ENCODE peak calls at places on chromosomes 2 and 18, in eight cellular contexts. Z is ELF-1, L is A549, Q is mucosa of gallbladder, Y is B cell, P is T follicular helper cell, V is H7, D is IMR-90. T is an unnamed sample.

GRCh38 chr2:162768646-162769045 is 69.9 kb downstream of the KCNH7 start:
- DNase-seq in Z (peak), P (no peak), Y (no peak), Q (no peak), D (no peak), V (peak), L (no peak), T (no peak)

GRCh38 chr2:148643421-148643820 is 1.1 kb upstream of the EPC2 start:
- DNase-seq in Y (no peak), L (no peak), Q (no peak), D (no peak), P (no peak), Z (no peak), V (no peak), T (peak)

GRCh38 chr18:12255626-12256026 is 1.5 kb downstream of the CIDEA start:
- DNase-seq in V (no peak), Y (no peak), Q (no peak), Z (peak), D (peak), P (no peak), L (no peak), T (no peak)

GRCh38 chr18:433960-434359 is 66.5 kb downstream of the COLEC12 start:
- DNase-seq in Z (no peak), Q (no peak), L (no peak), D (peak), Y (no peak), V (no peak), P (no peak), T (no peak)

GRCh38 chr2:27961997-27962396 is 71.5 kb downstream of the BABAM2 start:
- DNase-seq in P (no peak), V (no peak), Q (no peak), L (no peak), Y (no peak), D (peak), Z (no peak), T (no peak)

GRCh38 chr2:234964631-234965461 is 13.0 kb downstream of the SH3BP4 start:
- DNase-seq in Y (no peak), P (no peak), Q (no peak), V (no peak), Z (no peak), L (no peak), D (no peak), T (no peak)

GRCh38 chr2:216233281-216233995 is 124.3 kb downstream of the XRCC5 start:
- DNase-seq in L (no peak), P (no peak), Q (no peak), Z (no peak), D (no peak), Y (no peak), V (no peak), T (no peak)

GRCh38 chr2:10303174-10303633 is 500 bp downstream of the HPCAL1 start:
- DNase-seq in Z (no peak), D (no peak), V (peak), Q (no peak), Y (no peak), L (no peak), P (no peak), T (no peak)

GRCh38 chr2:44100351-44100750 is 68.3 kb upstream of the PPM1B start:
- DNase-seq in Z (no peak), V (no peak), L (peak), P (no peak), D (peak), Q (peak), Y (no peak), T (no peak)

GRCh38 chr2:158998486-158999248 is 30.2 kb downstream of the TANC1 start:
- DNase-seq in V (no peak), L (no peak), Z (peak), Y (no peak), P (no peak), D (peak), Q (no peak), T (no peak)

GRCh38 chr18:48806551-48807261 is 144.1 kb downstream of the SMAD7 start:
- DNase-seq in L (no peak), Y (peak), Q (no peak), Z (no peak), P (peak), V (no peak), D (no peak), T (no peak)

GRCh38 chr2:23806201-23806600 is 120.7 kb downstream of the ATAD2B start:
- DNase-seq in P (no peak), Y (no peak), Q (no peak), D (no peak), L (no peak), V (no peak), Z (no peak), T (no peak)

GRCh38 chr2:142012797-142013196 is 118.0 kb downstream of the LRP1B start:
- DNase-seq in P (no peak), L (no peak), D (no peak), Y (no peak), Z (no peak), Q (no peak), V (no peak), T (no peak)

GRCh38 chr2:61423714-61424113 is 47.2 kb downstream of the USP34 start:
- DNase-seq in L (no peak), Q (no peak), D (peak), Y (no peak), P (no peak), V (no peak), Z (no peak), T (no peak)

GRCh38 chr2:100406120-100406508 is 11.4 kb downstream of the CHST10 start:
- DNase-seq in L (no peak), Z (no peak), Y (no peak), D (no peak), Q (no peak), V (no peak), P (no peak), T (no peak)

GRCh38 chr2:128314348-128315121 is 4.1 kb downstream of the HS6ST1 start:
- DNase-seq in L (no peak), V (peak), Q (peak), Z (peak), Y (peak), P (no peak), D (no peak), T (no peak)

T was measured in GM13976.